ENCODE peak calls at places on chromosomes 16 and 17, in five cellular contexts. One of them, this sample, is unnamed.

GRCh38 chr17:63680700-63681099 is 19.2 kb downstream of the LIMD2 start:
- DNase-seq in fibroblast of mammary gland: no peak
- DNase-seq in kidney tubule cell: no peak
- DNase-seq in midbrain: no peak
- DNase-seq in stromal cell of bone marrow: no peak
- DNase-seq in this sample: no peak

GRCh38 chr16:19835989-19836421 is 48.6 kb downstream of the GPRC5B start:
- DNase-seq in fibroblast of mammary gland: peak
- DNase-seq in kidney tubule cell: peak
- DNase-seq in midbrain: no peak
- DNase-seq in stromal cell of bone marrow: peak
- DNase-seq in this sample: no peak

GRCh38 chr17:7263071-7263800 is 958 bp upstream of the CLDN7 start:
- DNase-seq in fibroblast of mammary gland: no peak
- DNase-seq in kidney tubule cell: peak
- DNase-seq in midbrain: no peak
- DNase-seq in stromal cell of bone marrow: no peak
- DNase-seq in this sample: peak

GRCh38 chr17:2393184-2393953 is 7.5 kb downstream of the MNT start:
- DNase-seq in fibroblast of mammary gland: peak
- DNase-seq in kidney tubule cell: peak
- DNase-seq in midbrain: peak
- DNase-seq in stromal cell of bone marrow: peak
- DNase-seq in this sample: peak

GRCh38 chr17:66716236-66717026 is 118.5 kb upstream of the CACNG5 start:
- DNase-seq in fibroblast of mammary gland: peak
- DNase-seq in kidney tubule cell: no peak
- DNase-seq in midbrain: peak
- DNase-seq in stromal cell of bone marrow: no peak
- DNase-seq in this sample: no peak

GRCh38 chr16:28218109-28218508 is 6.3 kb upstream of the XPO6 start:
- DNase-seq in fibroblast of mammary gland: peak
- DNase-seq in kidney tubule cell: peak
- DNase-seq in midbrain: no peak
- DNase-seq in stromal cell of bone marrow: peak
- DNase-seq in this sample: peak

GRCh38 chr16:592518-593306 is 2.8 kb downstream of the RAB40C start:
- DNase-seq in fibroblast of mammary gland: peak
- DNase-seq in kidney tubule cell: peak
- DNase-seq in midbrain: peak
- DNase-seq in stromal cell of bone marrow: no peak
- DNase-seq in this sample: peak

GRCh38 chr16:52557236-52557635 is 10.3 kb upstream of the TOX3 start:
- DNase-seq in fibroblast of mammary gland: no peak
- DNase-seq in kidney tubule cell: peak
- DNase-seq in midbrain: no peak
- DNase-seq in stromal cell of bone marrow: no peak
- DNase-seq in this sample: no peak

GRCh38 chr16:85902366-85903155 is 3.6 kb downstream of the IRF8 start:
- DNase-seq in fibroblast of mammary gland: no peak
- DNase-seq in kidney tubule cell: no peak
- DNase-seq in midbrain: no peak
- DNase-seq in stromal cell of bone marrow: no peak
- DNase-seq in this sample: no peak

GRCh38 chr16:47731252-47731651 is 270.1 kb downstream of the PHKB start:
- DNase-seq in fibroblast of mammary gland: peak
- DNase-seq in kidney tubule cell: peak
- DNase-seq in midbrain: no peak
- DNase-seq in stromal cell of bone marrow: peak
- DNase-seq in this sample: peak

GRCh38 chr17:63828936-63829335 is 1.5 kb upstream of the FTSJ3 start:
- DNase-seq in fibroblast of mammary gland: no peak
- DNase-seq in kidney tubule cell: no peak
- DNase-seq in midbrain: no peak
- DNase-seq in stromal cell of bone marrow: no peak
- DNase-seq in this sample: no peak

GRCh38 chr16:80527297-80527696 is 13.5 kb upstream of the DYNLRB2 start:
- DNase-seq in fibroblast of mammary gland: peak
- DNase-seq in kidney tubule cell: peak
- DNase-seq in midbrain: no peak
- DNase-seq in stromal cell of bone marrow: no peak
- DNase-seq in this sample: peak

GRCh38 chr17:17783825-17784598 is 52.8 kb downstream of the SREBF1 start:
- DNase-seq in fibroblast of mammary gland: peak
- DNase-seq in kidney tubule cell: peak
- DNase-seq in midbrain: peak
- DNase-seq in stromal cell of bone marrow: no peak
- DNase-seq in this sample: no peak

GRCh38 chr17:76432004-76432403 is 20.9 kb downstream of the UBE2O start:
- DNase-seq in fibroblast of mammary gland: no peak
- DNase-seq in kidney tubule cell: no peak
- DNase-seq in midbrain: no peak
- DNase-seq in stromal cell of bone marrow: no peak
- DNase-seq in this sample: no peak

GRCh38 chr17:40530988-40531971 is 29.9 kb upstream of the TNS4 start:
- DNase-seq in fibroblast of mammary gland: no peak
- DNase-seq in kidney tubule cell: no peak
- DNase-seq in midbrain: no peak
- DNase-seq in stromal cell of bone marrow: no peak
- DNase-seq in this sample: peak

GRCh38 chr16:64700628-64701027 is 421.2 kb downstream of the CDH11 start:
- DNase-seq in fibroblast of mammary gland: no peak
- DNase-seq in kidney tubule cell: no peak
- DNase-seq in midbrain: no peak
- DNase-seq in stromal cell of bone marrow: no peak
- DNase-seq in this sample: no peak

GRCh38 chr17:45759761-45760160 is 24.4 kb upstream of the CRHR1 start:
- DNase-seq in fibroblast of mammary gland: no peak
- DNase-seq in kidney tubule cell: no peak
- DNase-seq in midbrain: no peak
- DNase-seq in stromal cell of bone marrow: no peak
- DNase-seq in this sample: peak

GRCh38 chr17:70173646-70174045 is 4.3 kb downstream of the KCNJ2 start:
- DNase-seq in fibroblast of mammary gland: no peak
- DNase-seq in kidney tubule cell: no peak
- DNase-seq in midbrain: no peak
- DNase-seq in stromal cell of bone marrow: no peak
- DNase-seq in this sample: no peak

GRCh38 chr16:4051591-4051990 is 64.7 kb downstream of the ADCY9 start:
- DNase-seq in fibroblast of mammary gland: no peak
- DNase-seq in kidney tubule cell: no peak
- DNase-seq in midbrain: no peak
- DNase-seq in stromal cell of bone marrow: no peak
- DNase-seq in this sample: peak

GRCh38 chr17:64608571-64608981 is 53.5 kb downstream of the SMURF2 start:
- DNase-seq in fibroblast of mammary gland: peak
- DNase-seq in kidney tubule cell: no peak
- DNase-seq in midbrain: no peak
- DNase-seq in stromal cell of bone marrow: peak
- DNase-seq in this sample: peak

GRCh38 chr17:38747385-38748328 is 479 bp downstream of the PCGF2 start:
- DNase-seq in fibroblast of mammary gland: no peak
- DNase-seq in kidney tubule cell: no peak
- DNase-seq in midbrain: no peak
- DNase-seq in stromal cell of bone marrow: no peak
- DNase-seq in this sample: no peak

GRCh38 chr16:18979936-18980335 is 3.8 kb upstream of the TMC7 start:
- DNase-seq in fibroblast of mammary gland: no peak
- DNase-seq in kidney tubule cell: no peak
- DNase-seq in midbrain: no peak
- DNase-seq in stromal cell of bone marrow: no peak
- DNase-seq in this sample: no peak

GRCh38 chr17:42275527-42276358 is 448 bp downstream of the STAT5B start:
- DNase-seq in fibroblast of mammary gland: no peak
- DNase-seq in kidney tubule cell: peak
- DNase-seq in midbrain: no peak
- DNase-seq in stromal cell of bone marrow: no peak
- DNase-seq in this sample: no peak

GRCh38 chr16:82954224-82954929 is 327.6 kb downstream of the CDH13 start:
- DNase-seq in fibroblast of mammary gland: peak
- DNase-seq in kidney tubule cell: no peak
- DNase-seq in midbrain: no peak
- DNase-seq in stromal cell of bone marrow: peak
- DNase-seq in this sample: no peak

GRCh38 chr16:72085002-72085401 is 8.4 kb downstream of the TXNL4B start:
- DNase-seq in fibroblast of mammary gland: no peak
- DNase-seq in kidney tubule cell: no peak
- DNase-seq in midbrain: no peak
- DNase-seq in stromal cell of bone marrow: no peak
- DNase-seq in this sample: no peak

GRCh38 chr17:72590882-72591499 is 470.2 kb downstream of the SOX9 start:
- DNase-seq in fibroblast of mammary gland: no peak
- DNase-seq in kidney tubule cell: no peak
- DNase-seq in midbrain: no peak
- DNase-seq in stromal cell of bone marrow: no peak
- DNase-seq in this sample: no peak

GRCh38 chr17:81053043-81053970 is 18.4 kb downstream of the BAIAP2 start:
- DNase-seq in fibroblast of mammary gland: no peak
- DNase-seq in kidney tubule cell: no peak
- DNase-seq in midbrain: no peak
- DNase-seq in stromal cell of bone marrow: no peak
- DNase-seq in this sample: no peak

GRCh38 chr16:69863882-69864281 is 87.3 kb upstream of the CLEC18A start:
- DNase-seq in fibroblast of mammary gland: no peak
- DNase-seq in kidney tubule cell: no peak
- DNase-seq in midbrain: no peak
- DNase-seq in stromal cell of bone marrow: no peak
- DNase-seq in this sample: no peak

GRCh38 chr16:2224183-2224486 is 744 bp downstream of the E4F1 start:
- DNase-seq in fibroblast of mammary gland: peak
- DNase-seq in kidney tubule cell: no peak
- DNase-seq in midbrain: no peak
- DNase-seq in stromal cell of bone marrow: no peak
- DNase-seq in this sample: peak

GRCh38 chr17:14813649-14814048 is 451.5 kb downstream of the PMP22 start:
- DNase-seq in fibroblast of mammary gland: peak
- DNase-seq in kidney tubule cell: no peak
- DNase-seq in midbrain: no peak
- DNase-seq in stromal cell of bone marrow: no peak
- DNase-seq in this sample: no peak

GRCh38 chr17:20896153-20896649 is 146.6 kb downstream of the USP22 start:
- DNase-seq in fibroblast of mammary gland: peak
- DNase-seq in kidney tubule cell: no peak
- DNase-seq in midbrain: no peak
- DNase-seq in stromal cell of bone marrow: no peak
- DNase-seq in this sample: no peak

GRCh38 chr17:61174310-61174709 is 225.3 kb upstream of the TBX2 start:
- DNase-seq in fibroblast of mammary gland: no peak
- DNase-seq in kidney tubule cell: no peak
- DNase-seq in midbrain: no peak
- DNase-seq in stromal cell of bone marrow: no peak
- DNase-seq in this sample: no peak

GRCh38 chr16:11560701-11561439 is 25.8 kb downstream of the LITAF start:
- DNase-seq in fibroblast of mammary gland: peak
- DNase-seq in kidney tubule cell: no peak
- DNase-seq in midbrain: no peak
- DNase-seq in stromal cell of bone marrow: no peak
- DNase-seq in this sample: peak

GRCh38 chr17:3472137-3472536 is 518 bp upstream of the SPATA22 start:
- DNase-seq in fibroblast of mammary gland: no peak
- DNase-seq in kidney tubule cell: no peak
- DNase-seq in midbrain: no peak
- DNase-seq in stromal cell of bone marrow: no peak
- DNase-seq in this sample: no peak